ENCODE peak calls at places on chromosomes 12 and 14, in nine cellular contexts. One of them, this sample, is unnamed.

GRCh38 chr14:51616724-51617409 is 34.8 kb upstream of the FRMD6 start:
- DNase-seq in HFFc6: peak; percentile 84
- DNase-seq in RWPE1: peak; percentile 81
- DNase-seq in esophagus squamous epithelium: no peak
- DNase-seq in astrocyte: peak; percentile 97
- DNase-seq in mucosa of descending colon: no peak
- DNase-seq in CD14-positive monocyte: no peak
- DNase-seq in WTC11: no peak
- DNase-seq in lower leg skin: peak; percentile 26
- DNase-seq in this sample: no peak

GRCh38 chr12:104521731-104522130 is 65.0 kb downstream of the CHST11 start:
- DNase-seq in HFFc6: no peak
- DNase-seq in lower leg skin: no peak
- DNase-seq in CD14-positive monocyte: no peak
- DNase-seq in RWPE1: no peak
- DNase-seq in mucosa of descending colon: no peak
- DNase-seq in esophagus squamous epithelium: no peak
- DNase-seq in WTC11: no peak
- DNase-seq in astrocyte: no peak
- DNase-seq in this sample: no peak

GRCh38 chr14:29759521-29760340 is 167.9 kb downstream of the PRKD1 start:
- DNase-seq in HFFc6: no peak
- DNase-seq in lower leg skin: no peak
- DNase-seq in mucosa of descending colon: no peak
- DNase-seq in astrocyte: no peak
- DNase-seq in CD14-positive monocyte: no peak
- DNase-seq in esophagus squamous epithelium: no peak
- DNase-seq in RWPE1: no peak
- DNase-seq in WTC11: no peak
- DNase-seq in this sample: no peak

GRCh38 chr14:104116544-104117340 is 21.6 kb upstream of the KIF26A start:
- DNase-seq in lower leg skin: no peak
- DNase-seq in RWPE1: peak; percentile 77
- DNase-seq in HFFc6: no peak
- DNase-seq in astrocyte: no peak
- DNase-seq in esophagus squamous epithelium: no peak
- DNase-seq in mucosa of descending colon: peak; percentile 75
- DNase-seq in WTC11: peak; percentile 34
- DNase-seq in CD14-positive monocyte: no peak
- DNase-seq in this sample: no peak

GRCh38 chr14:55881577-55882241 is 236.5 kb upstream of the PELI2 start:
- DNase-seq in HFFc6: peak; percentile 7
- DNase-seq in mucosa of descending colon: no peak
- DNase-seq in RWPE1: peak; percentile 24
- DNase-seq in lower leg skin: no peak
- DNase-seq in WTC11: no peak
- DNase-seq in esophagus squamous epithelium: no peak
- DNase-seq in astrocyte: peak; percentile 58
- DNase-seq in CD14-positive monocyte: no peak
- DNase-seq in this sample: no peak

GRCh38 chr12:69492739-69493138 is 22.6 kb downstream of the FRS2 start:
- DNase-seq in esophagus squamous epithelium: no peak
- DNase-seq in CD14-positive monocyte: no peak
- DNase-seq in HFFc6: no peak
- DNase-seq in mucosa of descending colon: no peak
- DNase-seq in lower leg skin: no peak
- DNase-seq in astrocyte: no peak
- DNase-seq in WTC11: no peak
- DNase-seq in RWPE1: no peak
- DNase-seq in this sample: no peak

GRCh38 chr12:2227360-2227759 is 174.6 kb downstream of the CACNA1C start:
- DNase-seq in CD14-positive monocyte: no peak
- DNase-seq in WTC11: no peak
- DNase-seq in HFFc6: no peak
- DNase-seq in lower leg skin: no peak
- DNase-seq in astrocyte: no peak
- DNase-seq in RWPE1: no peak
- DNase-seq in mucosa of descending colon: no peak
- DNase-seq in esophagus squamous epithelium: no peak
- DNase-seq in this sample: no peak

GRCh38 chr12:51921017-51921725 is 13.9 kb downstream of the ACVRL1 start:
- DNase-seq in RWPE1: no peak
- DNase-seq in esophagus squamous epithelium: no peak
- DNase-seq in lower leg skin: no peak
- DNase-seq in WTC11: no peak
- DNase-seq in astrocyte: no peak
- DNase-seq in HFFc6: no peak
- DNase-seq in mucosa of descending colon: no peak
- DNase-seq in CD14-positive monocyte: no peak
- DNase-seq in this sample: no peak

GRCh38 chr14:76640923-76641395 is 120.3 kb upstream of the VASH1 start:
- DNase-seq in mucosa of descending colon: no peak
- DNase-seq in HFFc6: no peak
- DNase-seq in astrocyte: no peak
- DNase-seq in esophagus squamous epithelium: no peak
- DNase-seq in RWPE1: no peak
- DNase-seq in CD14-positive monocyte: no peak
- DNase-seq in WTC11: no peak
- DNase-seq in lower leg skin: no peak
- DNase-seq in this sample: no peak

GRCh38 chr12:74817499-74817898 is 279.9 kb downstream of the ATXN7L3B start:
- DNase-seq in WTC11: no peak
- DNase-seq in mucosa of descending colon: no peak
- DNase-seq in RWPE1: no peak
- DNase-seq in CD14-positive monocyte: no peak
- DNase-seq in astrocyte: no peak
- DNase-seq in HFFc6: no peak
- DNase-seq in esophagus squamous epithelium: no peak
- DNase-seq in lower leg skin: no peak
- DNase-seq in this sample: no peak

GRCh38 chr12:31300341-31300740 is 25.6 kb downstream of the SINHCAF start:
- DNase-seq in RWPE1: no peak
- DNase-seq in astrocyte: no peak
- DNase-seq in HFFc6: no peak
- DNase-seq in lower leg skin: no peak
- DNase-seq in mucosa of descending colon: no peak
- DNase-seq in CD14-positive monocyte: no peak
- DNase-seq in WTC11: no peak
- DNase-seq in esophagus squamous epithelium: no peak
- DNase-seq in this sample: no peak

GRCh38 chr12:2354151-2354991 is 301.6 kb downstream of the CACNA1C start:
- DNase-seq in mucosa of descending colon: no peak
- DNase-seq in astrocyte: peak; percentile 68
- DNase-seq in CD14-positive monocyte: peak; percentile 4
- DNase-seq in WTC11: no peak
- DNase-seq in esophagus squamous epithelium: no peak
- DNase-seq in lower leg skin: no peak
- DNase-seq in RWPE1: no peak
- DNase-seq in HFFc6: no peak
- DNase-seq in this sample: no peak

GRCh38 chr12:130333341-130333740 is 4.3 kb upstream of the PIWIL1 start:
- DNase-seq in WTC11: no peak
- DNase-seq in astrocyte: no peak
- DNase-seq in RWPE1: no peak
- DNase-seq in HFFc6: no peak
- DNase-seq in CD14-positive monocyte: no peak
- DNase-seq in esophagus squamous epithelium: no peak
- DNase-seq in lower leg skin: no peak
- DNase-seq in mucosa of descending colon: no peak
- DNase-seq in this sample: no peak

GRCh38 chr14:94305620-94306019 is 12.6 kb upstream of the SERPINA10 start:
- DNase-seq in esophagus squamous epithelium: no peak
- DNase-seq in WTC11: no peak
- DNase-seq in CD14-positive monocyte: no peak
- DNase-seq in lower leg skin: no peak
- DNase-seq in HFFc6: no peak
- DNase-seq in mucosa of descending colon: no peak
- DNase-seq in astrocyte: no peak
- DNase-seq in RWPE1: no peak
- DNase-seq in this sample: no peak

GRCh38 chr12:2775431-2775830 is 19.3 kb upstream of the FKBP4 start:
- DNase-seq in astrocyte: no peak
- DNase-seq in RWPE1: no peak
- DNase-seq in mucosa of descending colon: no peak
- DNase-seq in WTC11: no peak
- DNase-seq in CD14-positive monocyte: no peak
- DNase-seq in lower leg skin: no peak
- DNase-seq in HFFc6: no peak
- DNase-seq in esophagus squamous epithelium: no peak
- DNase-seq in this sample: no peak

DNA sequence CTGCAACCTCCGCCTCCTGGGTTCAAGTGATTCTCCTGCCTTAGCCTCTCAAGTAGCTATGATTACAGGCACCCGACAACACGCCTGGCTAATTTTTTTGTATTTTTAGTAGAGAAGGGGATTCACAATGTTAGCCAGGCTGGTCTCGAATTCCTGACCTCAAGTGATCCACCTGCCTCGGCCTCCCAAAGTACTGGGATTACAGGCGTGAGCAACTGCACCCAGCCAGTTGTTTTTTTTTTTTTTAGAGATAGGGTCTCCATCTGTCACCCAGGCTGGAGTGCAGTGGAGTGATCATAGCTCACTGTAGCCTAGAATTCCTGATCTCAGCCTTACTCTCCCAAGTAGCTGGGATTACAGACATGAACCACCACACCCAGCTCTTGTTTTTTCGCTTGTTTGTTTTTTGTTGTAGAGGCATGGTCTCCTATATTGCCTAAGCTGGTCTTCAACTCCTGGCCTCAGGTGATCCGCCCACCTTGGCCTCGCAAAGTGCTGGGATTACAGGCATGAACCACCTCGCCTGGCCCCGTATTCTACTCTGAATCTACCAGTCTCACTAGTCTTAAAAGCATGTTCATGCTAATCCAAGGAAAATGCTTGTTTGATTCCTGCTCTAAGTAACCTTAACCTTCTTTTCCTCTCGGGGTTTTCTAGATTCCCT is 31.7 kb upstream of the STRN3 start:
- DNase-seq in CD14-positive monocyte: no peak
- DNase-seq in lower leg skin: no peak
- DNase-seq in RWPE1: no peak
- DNase-seq in astrocyte: no peak
- DNase-seq in esophagus squamous epithelium: no peak
- DNase-seq in mucosa of descending colon: no peak
- DNase-seq in HFFc6: no peak
- DNase-seq in WTC11: no peak
- DNase-seq in this sample: no peak
- TF ChIP-seq CTCF in CD14-positive monocyte: no peak
- TF ChIP-seq CTCF in lower leg skin: no peak
- TF ChIP-seq CTCF in RWPE1: no peak
- TF ChIP-seq CTCF in astrocyte: no peak
- TF ChIP-seq CTCF in esophagus squamous epithelium: no peak
- TF ChIP-seq CTCF in mucosa of descending colon: no peak
- TF ChIP-seq CTCF in HFFc6: no peak
- TF ChIP-seq CTCF in WTC11: no peak
- TF ChIP-seq CTCF in this sample: no peak

DNA sequence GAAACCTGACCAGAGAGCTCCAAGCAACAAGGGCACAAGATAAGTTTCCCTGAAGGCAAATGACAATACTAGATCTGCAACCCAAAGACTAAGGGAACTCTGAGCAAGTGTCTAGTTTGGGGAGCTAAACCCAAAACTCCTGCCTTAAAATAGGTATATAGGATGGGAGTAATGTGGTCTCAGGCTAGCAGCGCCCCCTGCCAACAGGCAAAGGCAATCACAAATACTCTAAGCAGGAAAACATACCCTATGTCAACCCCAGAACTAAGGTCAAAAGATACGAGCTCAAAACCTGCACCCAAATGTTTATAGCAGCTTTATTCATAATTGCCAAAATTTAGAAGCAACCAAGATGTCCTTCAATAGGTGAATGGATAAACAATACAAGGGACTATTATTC is 218.8 kb downstream of the ITPR2 start:
- DNase-seq in HFFc6: no peak
- DNase-seq in esophagus squamous epithelium: no peak
- DNase-seq in astrocyte: no peak
- DNase-seq in lower leg skin: no peak
- DNase-seq in RWPE1: peak; percentile 4
- DNase-seq in WTC11: peak; percentile 60
- DNase-seq in mucosa of descending colon: peak; percentile 35
- DNase-seq in CD14-positive monocyte: no peak
- DNase-seq in this sample: peak; percentile 14
- TF ChIP-seq CTCF in HFFc6: peak; percentile 77
- TF ChIP-seq CTCF in esophagus squamous epithelium: no peak
- TF ChIP-seq CTCF in astrocyte: peak; percentile 40
- TF ChIP-seq CTCF in lower leg skin: no peak
- TF ChIP-seq CTCF in RWPE1: no peak
- TF ChIP-seq CTCF in WTC11: peak; percentile 66
- TF ChIP-seq CTCF in mucosa of descending colon: peak; percentile 21
- TF ChIP-seq CTCF in CD14-positive monocyte: peak; percentile 43
- TF ChIP-seq CTCF in this sample: peak; percentile 58

GRCh38 chr12:770474-770873 is 18.1 kb downstream of the WNK1 start:
- DNase-seq in lower leg skin: no peak
- DNase-seq in esophagus squamous epithelium: no peak
- DNase-seq in astrocyte: peak; percentile 41
- DNase-seq in RWPE1: no peak
- DNase-seq in CD14-positive monocyte: no peak
- DNase-seq in HFFc6: no peak
- DNase-seq in mucosa of descending colon: no peak
- DNase-seq in WTC11: no peak
- DNase-seq in this sample: no peak
- TF ChIP-seq CTCF in lower leg skin: no peak
- TF ChIP-seq CTCF in esophagus squamous epithelium: no peak
- TF ChIP-seq CTCF in astrocyte: no peak
- TF ChIP-seq CTCF in RWPE1: no peak
- TF ChIP-seq CTCF in CD14-positive monocyte: no peak
- TF ChIP-seq CTCF in HFFc6: no peak
- TF ChIP-seq CTCF in mucosa of descending colon: no peak
- TF ChIP-seq CTCF in WTC11: no peak
- TF ChIP-seq CTCF in this sample: no peak

GRCh38 chr14:36973806-36974442 is 198.5 kb downstream of the SLC25A21 start:
- DNase-seq in esophagus squamous epithelium: no peak
- DNase-seq in CD14-positive monocyte: no peak
- DNase-seq in RWPE1: peak; percentile 42
- DNase-seq in WTC11: no peak
- DNase-seq in lower leg skin: no peak
- DNase-seq in HFFc6: peak; percentile 55
- DNase-seq in mucosa of descending colon: no peak
- DNase-seq in astrocyte: peak; percentile 74
- DNase-seq in this sample: no peak

GRCh38 chr14:36979863-36980262 is 192.5 kb downstream of the SLC25A21 start:
- DNase-seq in RWPE1: no peak
- DNase-seq in esophagus squamous epithelium: no peak
- DNase-seq in mucosa of descending colon: no peak
- DNase-seq in lower leg skin: no peak
- DNase-seq in CD14-positive monocyte: no peak
- DNase-seq in astrocyte: no peak
- DNase-seq in HFFc6: no peak
- DNase-seq in WTC11: no peak
- DNase-seq in this sample: no peak

GRCh38 chr14:36974985-36975384 is 197.4 kb downstream of the SLC25A21 start:
- DNase-seq in HFFc6: no peak
- DNase-seq in mucosa of descending colon: no peak
- DNase-seq in esophagus squamous epithelium: no peak
- DNase-seq in RWPE1: no peak
- DNase-seq in astrocyte: no peak
- DNase-seq in WTC11: no peak
- DNase-seq in CD14-positive monocyte: no peak
- DNase-seq in lower leg skin: no peak
- DNase-seq in this sample: no peak

GRCh38 chr14:36976571-36977023 is 195.8 kb downstream of the SLC25A21 start:
- DNase-seq in CD14-positive monocyte: no peak
- DNase-seq in WTC11: no peak
- DNase-seq in astrocyte: peak; percentile 28
- DNase-seq in esophagus squamous epithelium: no peak
- DNase-seq in mucosa of descending colon: no peak
- DNase-seq in lower leg skin: no peak
- DNase-seq in RWPE1: no peak
- DNase-seq in HFFc6: peak; percentile 33
- DNase-seq in this sample: no peak

GRCh38 chr14:36975834-36976233 is 196.6 kb downstream of the SLC25A21 start:
- DNase-seq in WTC11: no peak
- DNase-seq in HFFc6: no peak
- DNase-seq in CD14-positive monocyte: no peak
- DNase-seq in mucosa of descending colon: no peak
- DNase-seq in lower leg skin: no peak
- DNase-seq in esophagus squamous epithelium: no peak
- DNase-seq in RWPE1: no peak
- DNase-seq in astrocyte: no peak
- DNase-seq in this sample: no peak
- TF ChIP-seq CTCF in WTC11: no peak
- TF ChIP-seq CTCF in HFFc6: peak; percentile 37
- TF ChIP-seq CTCF in CD14-positive monocyte: no peak
- TF ChIP-seq CTCF in mucosa of descending colon: no peak
- TF ChIP-seq CTCF in lower leg skin: no peak
- TF ChIP-seq CTCF in esophagus squamous epithelium: no peak
- TF ChIP-seq CTCF in RWPE1: no peak
- TF ChIP-seq CTCF in astrocyte: no peak
- TF ChIP-seq CTCF in this sample: no peak